ENCODE peak calls at places on chromosome 21, in six cellular contexts. S is heart left ventricle, W is PC-3, X is GM10248, R is choroid plexus epithelial cell, O is fibroblast of lung. Z is an unnamed sample.

GRCh38 chr21:14737922-14738321 is 191.8 kb upstream of the SAMSN1 start:
- DNase-seq in S (no peak), W (peak), X (peak), R (peak), O (peak), Z (no peak)

GRCh38 chr21:36166705-36167104 is 10.1 kb downstream of the DOP1B start:
- DNase-seq in S (no peak), W (no peak), X (no peak), R (no peak), O (no peak), Z (no peak)

GRCh38 chr21:33302796-33303195 is 22.0 kb upstream of the IFNAR1 start:
- DNase-seq in S (no peak), W (peak), X (no peak), R (no peak), O (no peak), Z (no peak)

GRCh38 chr21:36310016-36310415 is 10.0 kb upstream of the MORC3 start:
- DNase-seq in S (no peak), W (no peak), X (peak), R (no peak), O (no peak), Z (peak)

GRCh38 chr21:36883532-36884486 is 82.7 kb downstream of the HLCS start:
- DNase-seq in S (no peak), W (peak), X (no peak), R (peak), O (no peak), Z (no peak)

GRCh38 chr21:33394260-33394659 is 9.0 kb upstream of the IFNGR2 start:
- DNase-seq in S (peak), W (no peak), X (no peak), R (no peak), O (peak), Z (no peak)

GRCh38 chr21:42818328-42818749 is 61.0 kb downstream of the WDR4 start:
- DNase-seq in S (peak), W (peak), X (no peak), R (peak), O (peak), Z (peak)

GRCh38 chr21:37074195-37074510 is 1.1 kb downstream of the TTC3 start:
- DNase-seq in S (no peak), W (peak), X (no peak), R (no peak), O (no peak), Z (no peak)

GRCh38 chr21:16578912-16579311 is 849.1 kb downstream of the USP25 start:
- DNase-seq in S (no peak), W (no peak), X (no peak), R (peak), O (peak), Z (no peak)

GRCh38 chr21:36150192-36150711 is 6.4 kb upstream of the DOP1B start:
- DNase-seq in S (peak), W (no peak), X (peak), R (peak), O (peak), Z (no peak)

GRCh38 chr21:18245493-18245967 is 897 bp downstream of the CHODL start:
- DNase-seq in S (peak), W (no peak), X (peak), R (peak), O (no peak), Z (no peak)

GRCh38 chr21:31538821-31539220 is 120.7 kb upstream of the SOD1 start:
- DNase-seq in S (no peak), W (no peak), X (no peak), R (no peak), O (peak), Z (no peak)

GRCh38 chr21:17451364-17451869 is 61.4 kb upstream of the CXADR start:
- DNase-seq in S (no peak), W (peak), X (no peak), R (peak), O (peak), Z (no peak)

GRCh38 chr21:25709684-25710265 is 24.9 kb downstream of the ATP5PF start:
- DNase-seq in S (no peak), W (no peak), X (no peak), R (no peak), O (no peak), Z (no peak)

GRCh38 chr21:32340863-32341848 is 42.5 kb downstream of the MRAP start:
- DNase-seq in S (no peak), W (no peak), X (no peak), R (no peak), O (no peak), Z (no peak)

GRCh38 chr21:41953831-41954653 is at the start of gene C2CD2:
- DNase-seq in S (peak), W (peak), X (peak), R (peak), O (peak), Z (peak)

GRCh38 chr21:25639167-25639921 is at the start of gene JAM2:
- DNase-seq in S (peak), W (no peak), X (peak), R (peak), O (peak), Z (peak)

GRCh38 chr21:15908187-15908586 is 178.4 kb downstream of the USP25 start:
- DNase-seq in S (no peak), W (no peak), X (no peak), R (peak), O (no peak), Z (no peak)

DNA sequence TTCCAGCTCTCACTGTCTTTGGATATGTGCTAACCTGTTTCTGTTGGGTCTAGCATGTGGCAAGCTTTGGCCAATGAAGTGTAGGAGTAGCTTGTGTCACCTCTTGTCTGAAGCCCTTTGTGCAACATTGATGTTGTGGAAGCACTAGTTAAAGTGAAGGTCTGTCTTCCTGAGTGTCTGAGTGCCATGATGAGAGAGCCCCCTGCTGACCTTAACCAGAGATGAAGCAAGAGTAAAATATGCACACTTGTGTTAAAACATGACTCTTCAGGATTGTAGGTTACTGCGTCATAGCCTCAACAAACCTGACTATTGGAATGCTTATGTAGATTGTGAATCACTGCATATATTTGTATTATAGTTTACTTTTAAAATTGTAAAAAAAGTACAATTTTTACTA is 103.7 kb downstream of the NCAM2 start:
- DNase-seq in S (no peak), W (peak), X (no peak), R (peak), O (peak), Z (no peak)
- TF ChIP-seq CTCF in S (peak), W (peak), X (no peak), R (peak), O (peak), Z (no peak)

GRCh38 chr21:45555251-45555556 is 13.0 kb upstream of the SLC19A1 start:
- DNase-seq in S (no peak), W (no peak), X (no peak), R (no peak), O (no peak), Z (peak)
- TF ChIP-seq CTCF in S (no peak), W (no peak), X (no peak), R (no peak), O (no peak), Z (no peak)

GRCh38 chr21:27759091-27759659 is 792.3 kb upstream of the ADAMTS5 start:
- DNase-seq in S (peak), W (peak), X (no peak), R (no peak), O (no peak), Z (no peak)
- TF ChIP-seq CTCF in S (peak), W (peak), X (peak), R (peak), O (peak), Z (no peak)

GRCh38 chr21:38702196-38702595 is 103.5 kb upstream of the ETS2 start:
- DNase-seq in S (no peak), W (no peak), X (no peak), R (no peak), O (no peak), Z (no peak)

GRCh38 chr21:38696617-38697016 is 109.1 kb upstream of the ETS2 start:
- DNase-seq in S (no peak), W (no peak), X (no peak), R (no peak), O (no peak), Z (no peak)

GRCh38 chr21:38699048-38699447 is 106.7 kb upstream of the ETS2 start:
- DNase-seq in S (no peak), W (no peak), X (no peak), R (peak), O (no peak), Z (no peak)
- TF ChIP-seq CTCF in S (peak), W (peak), X (no peak), R (peak), O (peak), Z (no peak)

DNA sequence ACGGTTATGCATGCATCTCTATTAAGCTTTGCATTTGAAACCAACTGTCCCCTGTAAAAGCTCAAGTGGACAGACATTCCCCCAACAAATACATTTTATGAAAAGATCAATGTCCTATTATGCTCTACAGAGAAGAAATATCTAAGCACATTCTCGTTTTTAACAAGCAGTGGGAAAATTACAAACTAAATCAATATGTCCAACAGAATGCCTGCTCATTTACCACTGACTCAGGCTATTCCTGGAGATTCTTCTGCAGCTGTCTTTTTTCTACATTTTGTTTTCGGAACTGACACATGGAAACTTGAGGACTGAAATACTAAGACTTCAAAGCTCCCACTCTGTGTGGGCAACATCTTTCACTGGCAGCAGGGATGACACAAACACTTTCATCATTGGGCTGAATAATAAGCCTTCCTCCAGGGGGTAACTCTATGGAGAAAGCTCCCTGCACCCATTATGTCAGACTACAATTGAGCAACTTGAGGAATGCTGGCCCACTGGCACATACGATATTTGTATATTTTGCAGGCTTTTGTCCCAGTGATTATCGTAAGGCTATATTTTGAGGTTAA is 175.6 kb upstream of the NCAM2 start:
- DNase-seq in S (no peak), W (no peak), X (no peak), R (peak), O (no peak), Z (no peak)
- TF ChIP-seq CTCF in S (no peak), W (no peak), X (no peak), R (no peak), O (no peak), Z (no peak)

GRCh38 chr21:43971201-43971991 is 40.7 kb upstream of the TRAPPC10 start:
- DNase-seq in S (peak), W (no peak), X (no peak), R (no peak), O (no peak), Z (no peak)

GRCh38 chr21:43971992-43972255 is 40.2 kb upstream of the TRAPPC10 start:
- DNase-seq in S (no peak), W (no peak), X (no peak), R (no peak), O (no peak), Z (no peak)

GRCh38 chr21:43968410-43969114 is 43.5 kb upstream of the TRAPPC10 start:
- DNase-seq in S (no peak), W (no peak), X (no peak), R (no peak), O (no peak), Z (no peak)

GRCh38 chr21:43969115-43969444 is 43.0 kb upstream of the TRAPPC10 start:
- DNase-seq in S (no peak), W (no peak), X (no peak), R (no peak), O (no peak), Z (no peak)

DNA sequence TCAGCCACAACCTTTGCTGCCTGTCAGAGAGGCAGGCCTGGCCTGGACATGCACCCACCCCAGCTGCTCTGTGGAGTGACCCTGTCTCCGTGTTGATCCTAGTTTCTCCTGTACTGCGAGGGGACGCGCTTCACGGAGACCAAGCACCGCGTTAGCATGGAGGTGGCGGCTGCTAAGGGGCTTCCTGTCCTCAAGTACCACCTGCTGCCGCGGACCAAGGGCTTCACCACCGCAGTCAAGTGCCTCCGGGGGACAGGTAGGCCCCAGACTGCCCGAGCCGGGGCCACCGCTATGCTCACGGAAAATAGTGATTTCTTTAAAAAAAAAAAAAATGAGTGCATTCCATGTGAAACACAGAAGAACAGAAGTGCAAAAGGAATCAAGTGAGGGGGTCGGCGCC is 41.6 kb upstream of the TRAPPC10 start:
- DNase-seq in S (no peak), W (no peak), X (no peak), R (no peak), O (no peak), Z (no peak)
- TF ChIP-seq CTCF in S (no peak), W (no peak), X (no peak), R (no peak), O (no peak), Z (no peak)

GRCh38 chr21:34922487-34922886 is 126.6 kb downstream of the RUNX1 start:
- DNase-seq in S (no peak), W (no peak), X (no peak), R (no peak), O (no peak), Z (no peak)
- TF ChIP-seq CTCF in S (no peak), W (no peak), X (no peak), R (peak), O (no peak), Z (no peak)

GRCh38 chr21:44312089-44312488 is 12.2 kb downstream of the PFKL start:
- DNase-seq in S (no peak), W (no peak), X (no peak), R (no peak), O (no peak), Z (no peak)

GRCh38 chr21:44312716-44313115 is 12.9 kb downstream of the PFKL start:
- DNase-seq in S (no peak), W (no peak), X (no peak), R (no peak), O (no peak), Z (no peak)

GRCh38 chr21:44311108-44311507 is 11.3 kb downstream of the PFKL start:
- DNase-seq in S (no peak), W (no peak), X (no peak), R (no peak), O (no peak), Z (no peak)

GRCh38 chr21:44313451-44313850 is 13.6 kb downstream of the PFKL start:
- DNase-seq in S (no peak), W (no peak), X (no peak), R (no peak), O (no peak), Z (no peak)

DNA sequence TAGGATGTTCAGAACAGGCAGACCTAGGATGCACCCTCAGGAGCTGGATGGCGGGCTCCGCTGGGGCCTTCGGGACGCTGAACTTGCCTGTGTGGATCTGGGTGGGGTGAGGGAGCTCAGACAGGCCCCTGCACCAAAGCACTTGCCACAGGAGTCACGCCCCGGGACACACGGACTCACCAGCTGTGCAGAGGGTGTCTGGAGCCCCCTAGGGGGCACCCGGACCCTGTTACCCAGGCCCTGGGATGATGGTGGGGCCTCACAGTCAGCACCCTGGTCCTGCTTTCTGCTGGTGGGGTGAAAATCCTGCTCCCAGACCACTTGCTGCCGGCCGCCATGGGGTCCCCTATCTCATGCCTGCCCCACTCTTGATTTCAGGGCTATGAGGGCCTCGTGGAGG is 10.8 kb downstream of the PFKL start:
- DNase-seq in S (no peak), W (no peak), X (no peak), R (no peak), O (no peak), Z (no peak)
- TF ChIP-seq CTCF in S (no peak), W (no peak), X (no peak), R (no peak), O (no peak), Z (no peak)

DNA sequence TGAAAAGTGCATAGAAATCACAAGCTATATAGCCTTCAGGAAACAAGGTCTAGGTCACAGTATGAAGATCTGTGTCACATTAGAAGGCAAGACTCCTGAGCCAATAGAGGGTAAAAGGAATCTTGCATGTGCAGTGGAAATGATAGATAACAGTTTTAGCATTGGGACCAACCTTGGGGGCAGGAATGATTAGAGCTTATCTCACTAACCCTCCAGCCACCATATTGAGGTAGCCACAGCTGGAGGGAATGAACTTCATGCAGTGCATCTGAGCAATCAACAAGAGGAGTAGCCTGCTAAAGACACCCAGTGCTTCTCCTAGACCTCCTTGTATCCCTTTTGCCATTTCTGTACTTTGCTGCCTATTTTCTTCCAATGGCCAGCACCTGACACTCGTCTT is 390.1 kb downstream of the LTN1 start:
- DNase-seq in S (no peak), W (no peak), X (no peak), R (no peak), O (no peak), Z (no peak)
- TF ChIP-seq CTCF in S (no peak), W (no peak), X (no peak), R (no peak), O (no peak), Z (no peak)

Z was measured in GM13977.